ENCODE peak calls at places on chromosomes 12 and 14, in five cellular contexts. W is NCI-H2081, R is mammary epithelial cell, L is activated T-helper 1 cell treated with Interleukin-2 at 50 U/mL for 16 hours, Q is ELR. H is an unnamed sample.

GRCh38 chr12:106724934-106725333 is 49.5 kb upstream of the RIC8B start:
- DNase-seq in W (no peak), R (no peak), Q (no peak), L (no peak), H (no peak)

GRCh38 chr12:28253175-28253641 is 63.0 kb downstream of the CCDC91 start:
- DNase-seq in L (no peak), Q (peak; percentile 54), R (peak; percentile 29), W (no peak), H (peak; percentile 28)

GRCh38 chr12:90216815-90217214 is 508.2 kb upstream of the ATP2B1 start:
- DNase-seq in L (no peak), R (peak; percentile 29), W (no peak), Q (peak; percentile 63), H (no peak)

GRCh38 chr14:54650331-54651017 is 83.5 kb downstream of the SAMD4A start:
- DNase-seq in L (no peak), Q (peak; percentile 89), W (no peak), R (peak; percentile 75), H (no peak)

GRCh38 chr14:70278281-70278680 is 81.2 kb downstream of the COX16 start:
- DNase-seq in W (no peak), L (no peak), Q (no peak), R (no peak), H (no peak)

GRCh38 chr12:3247077-3247476 is 169.9 kb downstream of the TSPAN9 start:
- DNase-seq in Q (no peak), R (no peak), W (no peak), L (no peak), H (no peak)

GRCh38 chr14:39491134-39491541 is 58.9 kb upstream of the FBXO33 start:
- DNase-seq in R (no peak), Q (peak; percentile 62), W (peak; percentile 58), L (no peak), H (no peak)

GRCh38 chr12:104374071-104374470 is 70.5 kb downstream of the EID3 start:
- DNase-seq in L (no peak), R (no peak), Q (no peak), W (no peak), H (no peak)

GRCh38 chr12:116060765-116061164 is 216.7 kb downstream of the MED13L start:
- DNase-seq in L (no peak), Q (peak; percentile 44), W (no peak), R (peak; percentile 7), H (no peak)

GRCh38 chr12:54009171-54010052 is 627 bp downstream of the HOXC8 start:
- DNase-seq in R (peak; percentile 44), Q (peak; percentile 57), W (no peak), L (no peak), H (peak; percentile 36)

GRCh38 chr14:25121342-25122129 is 71.6 kb upstream of the STXBP6 start:
- DNase-seq in W (no peak), L (no peak), R (peak; percentile 52), Q (peak; percentile 62), H (no peak)

GRCh38 chr12:123450636-123451035 is 7.3 kb upstream of the SNRNP35 start:
- DNase-seq in R (no peak), Q (no peak), W (no peak), L (no peak), H (no peak)

GRCh38 chr12:109497675-109498074 is 20.2 kb downstream of the UBE3B start:
- DNase-seq in R (peak; percentile 88), W (no peak), Q (peak; percentile 38), L (no peak), H (no peak)

GRCh38 chr12:39006286-39006685 is 100.9 kb upstream of the CPNE8 start:
- DNase-seq in W (no peak), Q (no peak), R (no peak), L (no peak), H (no peak)

GRCh38 chr14:51534623-51535022 is 117.1 kb upstream of the FRMD6 start:
- DNase-seq in W (peak; percentile 26), L (no peak), Q (peak; percentile 79), R (peak; percentile 89), H (no peak)

GRCh38 chr14:68141531-68142088 is 322.0 kb downstream of the RAD51B start:
- DNase-seq in Q (peak; percentile 70), W (no peak), R (peak; percentile 77), L (no peak), H (no peak)

GRCh38 chr12:57632369-57632897 is 568 bp downstream of the B4GALNT1 start:
- DNase-seq in W (no peak), Q (peak; percentile 55), R (peak; percentile 29), L (no peak), H (no peak)

GRCh38 chr12:47773858-47774580 is 981 bp downstream of the SLC48A1 start:
- DNase-seq in L (no peak), Q (no peak), W (no peak), R (no peak), H (no peak)

GRCh38 chr14:50823051-50823762 is 7.8 kb downstream of the NIN start:
- DNase-seq in Q (no peak), R (no peak), W (peak; percentile 72), L (no peak), H (peak; percentile 25)

GRCh38 chr12:102427542-102427923 is 52.8 kb downstream of the IGF1 start:
- DNase-seq in W (no peak), L (no peak), Q (no peak), R (no peak), H (no peak)

GRCh38 chr12:11543513-11544168 is 105.8 kb upstream of the ETV6 start:
- DNase-seq in L (no peak), Q (no peak), W (no peak), R (no peak), H (no peak)

GRCh38 chr14:94897092-94897491 is 127.2 kb upstream of the GSC start:
- DNase-seq in R (no peak), W (no peak), L (no peak), Q (no peak), H (no peak)

GRCh38 chr12:46406352-46407027 is 33.9 kb upstream of the SLC38A2 start:
- DNase-seq in L (no peak), Q (no peak), W (no peak), R (no peak), H (no peak)

GRCh38 chr14:50007123-50007903 is 109.1 kb downstream of the VCPKMT start:
- DNase-seq in W (no peak), Q (no peak), L (no peak), R (peak; percentile 90), H (no peak)

GRCh38 chr12:62761658-62762057 is 173.3 kb downstream of the PPM1H start:
- DNase-seq in W (no peak), R (no peak), L (no peak), Q (no peak), H (no peak)

GRCh38 chr14:85532981-85533820 is 3.3 kb downstream of the FLRT2 start:
- DNase-seq in R (peak; percentile 88), L (no peak), Q (peak; percentile 86), W (peak; percentile 51), H (no peak)

GRCh38 chr12:121001060-121001459 is 15.2 kb downstream of the C12orf43 start:
- DNase-seq in Q (no peak), W (no peak), L (no peak), R (no peak), H (no peak)

GRCh38 chr12:8989425-8989824 is at the start of gene KLRG1:
- DNase-seq in L (no peak), R (no peak), W (no peak), Q (no peak), H (no peak)

GRCh38 chr14:54796961-54797360 is 105.7 kb downstream of the GCH1 start:
- DNase-seq in W (no peak), Q (peak; percentile 91), R (peak; percentile 51), L (no peak), H (no peak)

GRCh38 chr12:64810831-64811230 is 13.6 kb upstream of the TBC1D30 start:
- DNase-seq in L (no peak), Q (no peak), R (no peak), W (no peak), H (no peak)

GRCh38 chr12:128267651-128268347 is 829 bp downstream of the TMEM132C start:
- DNase-seq in R (no peak), W (no peak), L (no peak), Q (no peak), H (no peak)

GRCh38 chr14:37018571-37019240 is 153.7 kb downstream of the SLC25A21 start:
- DNase-seq in W (no peak), L (no peak), Q (no peak), R (no peak), H (no peak)

GRCh38 chr12:50104614-50105366 is 982 bp downstream of the GPD1 start:
- DNase-seq in L (no peak), R (no peak), Q (no peak), W (no peak), H (no peak)

GRCh38 chr12:121960541-121960940 is 42.1 kb downstream of the CFAP251 start:
- DNase-seq in W (no peak), Q (no peak), R (no peak), L (no peak), H (no peak)

GRCh38 chr12:26680724-26681455 is 152.1 kb downstream of the ITPR2 start:
- DNase-seq in L (no peak), R (peak; percentile 9), W (no peak), Q (no peak), H (no peak)

GRCh38 chr12:51683763-51684357 is 92.8 kb downstream of the SCN8A start:
- DNase-seq in Q (peak; percentile 48), R (peak; percentile 69), L (no peak), W (no peak), H (no peak)

H was measured in stimulated activated CD4-positive, alpha-beta T cell treated with anti-CD3 and anti-CD28 coated beads, Interleukin-4, amount 100 ng/mL, for 4 hours.